ENCODE peak calls at places on chromosomes 11 and 22, in five cellular contexts. A is stimulated activated CD8-positive, alpha-beta memory T cell treated with anti-CD3 and anti-CD28 coated beads, Interleukin-15, amount 100 ng/mL, for 4 hours; Z is fibroblast of the aortic adventitia; H is germinal center; P is activated CD4-positive, alpha-beta memory T cell treated with anti-CD3 and anti-CD28 coated beads, Interleukin-2, amount 10 ng/mL, durations not matched to agents 7 days and 5 days. Q is an unnamed sample.

GRCh38 chr22:49197500-49197899 is 630.2 kb downstream of the BRD1 start:
- DNase-seq in P (no peak), Z (no peak), A (no peak), H (no peak), Q (no peak)

GRCh38 chr11:61114913-61115312 is 12.6 kb downstream of the CD5 start:
- DNase-seq in A (no peak), Z (no peak), P (no peak), H (no peak), Q (no peak)

GRCh38 chr11:116263020-116263419 is 509.8 kb downstream of the BUD13 start:
- DNase-seq in P (no peak), Z (no peak), A (no peak), H (no peak), Q (no peak)

GRCh38 chr11:79081441-79082124 is 359.2 kb downstream of the TENM4 start:
- DNase-seq in P (no peak), A (no peak), Z (peak; percentile 33), H (no peak), Q (no peak)

GRCh38 chr11:47917643-47918369 is 62.6 kb upstream of the PTPRJ start:
- DNase-seq in P (no peak), H (peak; percentile 63), A (no peak), Z (peak; percentile 100), Q (no peak)

GRCh38 chr11:12202911-12203310 is 92.5 kb downstream of the MICAL2 start:
- DNase-seq in H (no peak), Z (no peak), A (no peak), P (no peak), Q (no peak)

GRCh38 chr11:59247535-59248227 is 35.0 kb upstream of the MPEG1 start:
- DNase-seq in H (no peak), Z (peak; percentile 72), P (peak; percentile 50), A (no peak), Q (no peak)

GRCh38 chr11:132125855-132126841 is 755.7 kb downstream of the NTM start:
- DNase-seq in H (peak; percentile 14), Z (peak; percentile 51), A (no peak), P (no peak), Q (no peak)

GRCh38 chr11:92811341-92811740 is 158.1 kb upstream of the MTNR1B start:
- DNase-seq in A (no peak), P (no peak), H (no peak), Z (no peak), Q (no peak)

GRCh38 chr11:102473543-102473942 is 21.0 kb upstream of the TMEM123 start:
- DNase-seq in A (no peak), H (no peak), P (no peak), Z (no peak), Q (no peak)

GRCh38 chr11:61955031-61955415 is 4.9 kb downstream of the BEST1 start:
- DNase-seq in H (no peak), A (no peak), Z (peak; percentile 86), P (no peak), Q (no peak)

GRCh38 chr11:134164490-134165370 is 59.0 kb downstream of the NCAPD3 start:
- DNase-seq in H (no peak), P (no peak), A (no peak), Z (no peak), Q (no peak)

GRCh38 chr11:26621147-26621546 is 49.1 kb upstream of the MUC15 start:
- DNase-seq in Z (peak; percentile 73), A (no peak), H (no peak), P (no peak), Q (no peak)

GRCh38 chr11:122105009-122105828 is 10.8 kb downstream of the BLID start:
- DNase-seq in H (no peak), P (no peak), Z (no peak), A (no peak), Q (no peak)

GRCh38 chr11:3841426-3842304 is 906 bp upstream of the RHOG start:
- DNase-seq in Z (peak; percentile 84), P (peak; percentile 93), A (no peak), H (peak; percentile 86), Q (no peak)

GRCh38 chr22:33722817-33723216 is 197.5 kb downstream of the LARGE1 start:
- DNase-seq in P (no peak), H (no peak), Z (peak; percentile 5), A (no peak), Q (no peak)

GRCh38 chr11:1436468-1437030 is 46.8 kb downstream of the BRSK2 start:
- DNase-seq in H (no peak), A (no peak), P (no peak), Z (no peak), Q (no peak)

GRCh38 chr22:27122561-27122960 is 465.2 kb downstream of the MIAT start:
- DNase-seq in A (no peak), H (no peak), P (no peak), Z (no peak), Q (no peak)

GRCh38 chr11:76208829-76209670 is 2.7 kb upstream of the WNT11 start:
- DNase-seq in P (peak; percentile 80), H (peak; percentile 81), A (peak; percentile 37), Z (peak; percentile 24), Q (no peak)

GRCh38 chr11:1227551-1228182 is 4.8 kb downstream of the MUC5B start:
- DNase-seq in H (no peak), A (no peak), P (no peak), Z (no peak), Q (no peak)

GRCh38 chr22:30245985-30246901 is at the start of gene LIF:
- DNase-seq in Z (peak; percentile 74), A (peak; percentile 39), P (peak; percentile 67), H (peak; percentile 40), Q (no peak)

GRCh38 chr22:21457023-21457787 is 10.0 kb upstream of the TMEM191C start:
- DNase-seq in H (no peak), P (no peak), Z (no peak), A (no peak), Q (no peak)

GRCh38 chr11:6926208-6927029 is at the start of gene ZNF215:
- DNase-seq in P (peak; percentile 34), Z (peak; percentile 70), H (peak; percentile 76), A (no peak), Q (no peak)

Q was measured in cerebellar nuclear complex.